ENCODE peak calls at places on chromosomes 11 and 22, in ten cellular contexts. S is neural progenitor cell; K is foreskin keratinocyte; J is occipital lobe; C is activated CD8-positive, alpha-beta memory T cell treated with anti-CD3 and anti-CD28 coated beads, Interleukin-2, amount 50 U/mL, for 4 hours; G is hypothalamus; X is ovary; Y is psoas muscle; M is substantia nigra; F is stimulated activated CD8-positive, alpha-beta memory T cell treated with anti-CD3 and anti-CD28 coated beads, Interleukin-4, amount 100 ng/mL, for 48 hours. E is an unnamed sample.

GRCh38 chr11:88039512-88040496 is 135.4 kb downstream of the RAB38 start:
- DNase-seq in S (no peak), K (no peak), J (no peak), C (no peak), G (no peak), X (no peak), Y (no peak), M (no peak), F (no peak), E (no peak)

GRCh38 chr22:25942989-25943411 is 201.0 kb downstream of the MYO18B start:
- DNase-seq in S (no peak), K (no peak), J (peak), C (no peak), G (peak), X (no peak), Y (peak), M (peak), F (no peak), E (no peak)

GRCh38 chr11:125591659-125592304 is 870 bp upstream of the STT3A start:
- DNase-seq in S (peak), K (peak), J (peak), C (peak), G (no peak), X (peak), Y (peak), M (peak), F (peak), E (peak)

GRCh38 chr11:11366793-11367192 is 13.7 kb upstream of the CSNK2A3 start:
- DNase-seq in S (no peak), K (no peak), J (no peak), C (no peak), G (no peak), X (no peak), Y (no peak), M (no peak), F (no peak), E (no peak)

GRCh38 chr22:44627521-44628139 is 74.4 kb upstream of the PRR5 start:
- DNase-seq in S (no peak), K (no peak), J (no peak), C (no peak), G (no peak), X (no peak), Y (no peak), M (no peak), F (no peak), E (no peak)

GRCh38 chr22:45006101-45006872 is 3.5 kb downstream of the PHF21B start:
- DNase-seq in S (no peak), K (no peak), J (no peak), C (no peak), G (no peak), X (no peak), Y (no peak), M (no peak), F (no peak), E (no peak)

GRCh38 chr11:70503878-70504240 is 105.5 kb downstream of the CTTN start:
- DNase-seq in S (no peak), K (no peak), J (no peak), C (no peak), G (no peak), X (no peak), Y (no peak), M (no peak), F (no peak), E (peak)

GRCh38 chr11:61730222-61730994 is 22.0 kb upstream of the MYRF start:
- DNase-seq in S (no peak), K (peak), J (no peak), C (no peak), G (no peak), X (no peak), Y (no peak), M (no peak), F (no peak), E (no peak)

GRCh38 chr11:2280208-2280607 is 9.8 kb upstream of the ASCL2 start:
- DNase-seq in S (no peak), K (no peak), J (no peak), C (no peak), G (no peak), X (no peak), Y (no peak), M (no peak), F (no peak), E (no peak)

GRCh38 chr11:78109011-78109685 is 29.5 kb upstream of the NDUFC2 start:
- DNase-seq in S (peak), K (no peak), J (no peak), C (no peak), G (no peak), X (no peak), Y (no peak), M (no peak), F (no peak), E (no peak)

GRCh38 chr22:40218152-40218551 is 40.4 kb downstream of the TNRC6B start:
- DNase-seq in S (no peak), K (no peak), J (no peak), C (no peak), G (no peak), X (no peak), Y (no peak), M (no peak), F (no peak), E (no peak)

GRCh38 chr11:119852741-119853140 is 123.7 kb upstream of the NECTIN1 start:
- DNase-seq in S (no peak), K (no peak), J (no peak), C (no peak), G (no peak), X (no peak), Y (no peak), M (no peak), F (no peak), E (no peak)

GRCh38 chr11:93054881-93055280 is 85.4 kb downstream of the MTNR1B start:
- DNase-seq in S (no peak), K (peak), J (peak), C (no peak), G (no peak), X (no peak), Y (no peak), M (no peak), F (no peak), E (no peak)

GRCh38 chr11:78469905-78470304 is 52.3 kb upstream of the GAB2 start:
- DNase-seq in S (no peak), K (no peak), J (no peak), C (no peak), G (no peak), X (no peak), Y (no peak), M (no peak), F (no peak), E (no peak)

E was measured in aorta.